ENCODE peak calls at places on chromosomes 4 and X, in eight cellular contexts. One of them, this sample, is unnamed.

GRCh38 chr4:10192331-10192730 is 75.7 kb upstream of the WDR1 start:
- DNase-seq in body of pancreas: no peak
- DNase-seq in AG04450: no peak
- DNase-seq in GM23338: no peak
- DNase-seq in A549: no peak
- DNase-seq in foreskin keratinocyte: no peak
- DNase-seq in RWPE1: no peak
- DNase-seq in PC-3: no peak
- DNase-seq in this sample: no peak

GRCh38 chr4:48380583-48381167 is 39.3 kb downstream of the SLAIN2 start:
- DNase-seq in GM23338: peak
- DNase-seq in PC-3: no peak
- DNase-seq in AG04450: no peak
- DNase-seq in body of pancreas: no peak
- DNase-seq in A549: no peak
- DNase-seq in foreskin keratinocyte: peak
- DNase-seq in RWPE1: peak
- DNase-seq in this sample: peak

GRCh38 chr4:62232755-62233280 is 1032.7 kb downstream of the ADGRL3 start:
- DNase-seq in PC-3: no peak
- DNase-seq in AG04450: no peak
- DNase-seq in A549: no peak
- DNase-seq in GM23338: no peak
- DNase-seq in body of pancreas: no peak
- DNase-seq in RWPE1: no peak
- DNase-seq in foreskin keratinocyte: no peak
- DNase-seq in this sample: no peak

GRCh38 chr4:38894340-38894982 is 26.9 kb downstream of the FAM114A1 start:
- DNase-seq in foreskin keratinocyte: no peak
- DNase-seq in GM23338: no peak
- DNase-seq in body of pancreas: no peak
- DNase-seq in PC-3: peak
- DNase-seq in AG04450: no peak
- DNase-seq in RWPE1: no peak
- DNase-seq in A549: no peak
- DNase-seq in this sample: no peak

GRCh38 chrX:138897621-138898492 is 186.3 kb upstream of the FGF13 start:
- DNase-seq in foreskin keratinocyte: peak
- DNase-seq in AG04450: no peak
- DNase-seq in GM23338: no peak
- DNase-seq in body of pancreas: no peak
- DNase-seq in RWPE1: peak
- DNase-seq in PC-3: peak
- DNase-seq in A549: no peak
- DNase-seq in this sample: no peak

GRCh38 chrX:106263817-106264216 is 95.7 kb downstream of the PWWP3B start:
- DNase-seq in body of pancreas: no peak
- DNase-seq in A549: no peak
- DNase-seq in PC-3: peak
- DNase-seq in AG04450: no peak
- DNase-seq in RWPE1: no peak
- DNase-seq in GM23338: no peak
- DNase-seq in foreskin keratinocyte: peak
- DNase-seq in this sample: no peak

GRCh38 chr4:41216294-41217019 is 2.1 kb upstream of the APBB2 start:
- DNase-seq in GM23338: peak
- DNase-seq in AG04450: no peak
- DNase-seq in RWPE1: peak
- DNase-seq in body of pancreas: peak
- DNase-seq in A549: peak
- DNase-seq in PC-3: peak
- DNase-seq in foreskin keratinocyte: peak
- DNase-seq in this sample: no peak

GRCh38 chr4:186104114-186104894 is at the start of gene FAM149A:
- DNase-seq in body of pancreas: peak
- DNase-seq in RWPE1: peak
- DNase-seq in AG04450: no peak
- DNase-seq in A549: peak
- DNase-seq in GM23338: peak
- DNase-seq in foreskin keratinocyte: no peak
- DNase-seq in PC-3: no peak
- DNase-seq in this sample: no peak

GRCh38 chr4:124904723-124905390 is 192.3 kb upstream of the ANKRD50 start:
- DNase-seq in AG04450: no peak
- DNase-seq in foreskin keratinocyte: no peak
- DNase-seq in A549: no peak
- DNase-seq in PC-3: peak
- DNase-seq in GM23338: no peak
- DNase-seq in RWPE1: no peak
- DNase-seq in body of pancreas: no peak
- DNase-seq in this sample: no peak

GRCh38 chr4:140243345-140243753 is 89.4 kb upstream of the MAML3 start:
- DNase-seq in A549: no peak
- DNase-seq in AG04450: no peak
- DNase-seq in body of pancreas: peak
- DNase-seq in RWPE1: no peak
- DNase-seq in foreskin keratinocyte: no peak
- DNase-seq in GM23338: no peak
- DNase-seq in PC-3: peak
- DNase-seq in this sample: no peak

GRCh38 chr4:40418430-40419230 is 83.5 kb downstream of the CHRNA9 start:
- DNase-seq in body of pancreas: peak
- DNase-seq in GM23338: no peak
- DNase-seq in foreskin keratinocyte: no peak
- DNase-seq in A549: peak
- DNase-seq in RWPE1: no peak
- DNase-seq in PC-3: no peak
- DNase-seq in AG04450: no peak
- DNase-seq in this sample: no peak

GRCh38 chr4:76251448-76252270 is at the start of gene FAM47E:
- DNase-seq in foreskin keratinocyte: no peak
- DNase-seq in PC-3: peak
- DNase-seq in AG04450: no peak
- DNase-seq in body of pancreas: peak
- DNase-seq in GM23338: peak
- DNase-seq in RWPE1: peak
- DNase-seq in A549: peak
- DNase-seq in this sample: no peak
- H3K27ac ChIP-seq in foreskin keratinocyte: no peak
- H3K27ac ChIP-seq in PC-3: no peak
- H3K27ac ChIP-seq in AG04450: no peak
- H3K27ac ChIP-seq in body of pancreas: peak
- H3K27ac ChIP-seq in GM23338: no peak
- H3K27ac ChIP-seq in RWPE1: no peak
- H3K27ac ChIP-seq in A549: peak
- H3K27ac ChIP-seq in this sample: no peak

GRCh38 chr4:105145913-105146285 is 777 bp upstream of the TET2 start:
- DNase-seq in GM23338: peak
- DNase-seq in PC-3: no peak
- DNase-seq in A549: no peak
- DNase-seq in body of pancreas: no peak
- DNase-seq in foreskin keratinocyte: no peak
- DNase-seq in RWPE1: no peak
- DNase-seq in AG04450: no peak
- DNase-seq in this sample: no peak

GRCh38 chr4:105147226-105148151 is 813 bp downstream of the TET2 start:
- DNase-seq in PC-3: peak
- DNase-seq in GM23338: peak
- DNase-seq in RWPE1: peak
- DNase-seq in foreskin keratinocyte: no peak
- DNase-seq in AG04450: no peak
- DNase-seq in body of pancreas: peak
- DNase-seq in A549: no peak
- DNase-seq in this sample: no peak

GRCh38 chr4:105149771-105150170 is 3.1 kb downstream of the TET2 start:
- DNase-seq in body of pancreas: peak
- DNase-seq in RWPE1: no peak
- DNase-seq in GM23338: no peak
- DNase-seq in foreskin keratinocyte: no peak
- DNase-seq in AG04450: no peak
- DNase-seq in PC-3: no peak
- DNase-seq in A549: no peak
- DNase-seq in this sample: peak

GRCh38 chr4:105145059-105145912 is 1.4 kb upstream of the TET2 start:
- DNase-seq in foreskin keratinocyte: no peak
- DNase-seq in GM23338: no peak
- DNase-seq in RWPE1: peak
- DNase-seq in PC-3: no peak
- DNase-seq in AG04450: no peak
- DNase-seq in A549: no peak
- DNase-seq in body of pancreas: no peak
- DNase-seq in this sample: no peak

DNA sequence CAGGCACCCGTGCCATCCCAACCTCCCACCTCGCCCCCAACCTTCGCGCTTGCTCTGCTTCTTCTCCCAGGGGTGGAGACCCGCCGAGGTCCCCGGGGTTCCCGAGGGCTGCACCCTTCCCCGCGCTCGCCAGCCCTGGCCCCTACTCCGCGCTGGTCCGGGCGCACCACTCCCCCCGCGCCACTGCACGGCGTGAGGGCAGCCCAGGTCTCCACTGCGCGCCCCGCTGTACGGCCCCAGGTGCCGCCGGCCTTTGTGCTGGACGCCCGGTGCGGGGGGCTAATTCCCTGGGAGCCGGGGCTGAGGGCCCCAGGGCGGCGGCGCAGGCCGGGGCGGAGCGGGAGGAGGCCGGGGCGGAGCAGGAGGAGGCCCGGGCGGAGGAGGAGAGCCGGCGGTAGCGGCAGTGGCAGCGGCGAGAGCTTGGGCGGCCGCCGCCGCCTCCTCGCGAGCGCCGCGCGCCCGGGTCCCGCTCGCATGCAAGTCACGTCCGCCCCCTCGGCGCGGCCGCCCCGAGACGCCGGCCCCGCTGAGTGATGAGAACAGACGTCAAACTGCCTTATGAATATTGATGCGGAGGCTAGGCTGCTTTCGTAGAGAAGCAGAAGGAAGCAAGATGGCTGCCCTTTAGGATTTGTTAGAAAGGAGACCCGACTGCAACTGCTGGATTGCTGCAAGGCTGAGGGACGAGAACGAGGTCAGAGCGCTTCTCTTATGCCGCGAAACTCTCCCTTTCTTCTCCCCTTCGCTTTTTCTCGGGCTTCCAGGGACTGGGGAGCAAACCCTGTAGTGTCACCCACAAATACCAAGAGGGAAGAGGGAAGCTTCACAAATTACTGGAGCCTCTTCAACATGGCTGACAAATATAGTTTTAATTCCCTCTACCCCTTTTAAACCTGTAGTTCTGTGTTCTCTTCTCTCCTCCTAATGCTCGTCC is at the start of gene TET2:
- DNase-seq in AG04450: peak
- DNase-seq in foreskin keratinocyte: peak
- DNase-seq in A549: peak
- DNase-seq in GM23338: peak
- DNase-seq in RWPE1: peak
- DNase-seq in body of pancreas: peak
- DNase-seq in PC-3: peak
- DNase-seq in this sample: peak
- H3K27ac ChIP-seq in AG04450: peak
- H3K27ac ChIP-seq in foreskin keratinocyte: peak
- H3K27ac ChIP-seq in A549: peak
- H3K27ac ChIP-seq in GM23338: no peak
- H3K27ac ChIP-seq in RWPE1: peak
- H3K27ac ChIP-seq in body of pancreas: peak
- H3K27ac ChIP-seq in PC-3: peak
- H3K27ac ChIP-seq in this sample: peak

DNA sequence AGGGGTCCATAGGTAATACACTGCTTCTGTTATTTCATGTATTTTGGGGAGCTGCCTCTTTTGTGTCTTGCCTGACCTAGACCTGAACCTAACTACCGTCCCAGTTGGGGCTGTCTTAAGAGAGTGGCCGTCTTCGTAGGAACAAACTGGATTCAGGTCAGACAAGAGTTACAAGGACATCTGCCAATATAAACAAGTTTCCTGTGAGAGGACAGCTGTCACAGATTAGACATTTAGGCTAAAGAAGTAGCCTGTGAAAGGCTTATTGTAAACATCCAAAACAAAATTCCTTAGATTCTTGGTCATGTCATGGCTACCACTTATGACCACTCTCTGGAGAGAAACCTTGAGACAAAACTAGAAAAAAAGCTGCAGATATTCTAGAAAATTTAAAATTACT is 797.6 kb upstream of the AADAT start:
- DNase-seq in foreskin keratinocyte: no peak
- DNase-seq in A549: no peak
- DNase-seq in RWPE1: no peak
- DNase-seq in PC-3: no peak
- DNase-seq in AG04450: no peak
- DNase-seq in body of pancreas: no peak
- DNase-seq in GM23338: no peak
- DNase-seq in this sample: no peak
- H3K27ac ChIP-seq in foreskin keratinocyte: no peak
- H3K27ac ChIP-seq in A549: no peak
- H3K27ac ChIP-seq in RWPE1: no peak
- H3K27ac ChIP-seq in PC-3: no peak
- H3K27ac ChIP-seq in AG04450: no peak
- H3K27ac ChIP-seq in body of pancreas: no peak
- H3K27ac ChIP-seq in GM23338: no peak
- H3K27ac ChIP-seq in this sample: no peak

GRCh38 chr4:176885224-176885623 is 92.5 kb upstream of the VEGFC start:
- DNase-seq in body of pancreas: no peak
- DNase-seq in RWPE1: no peak
- DNase-seq in A549: no peak
- DNase-seq in foreskin keratinocyte: no peak
- DNase-seq in PC-3: peak
- DNase-seq in AG04450: no peak
- DNase-seq in GM23338: no peak
- DNase-seq in this sample: no peak

GRCh38 chr4:176879370-176880116 is 86.8 kb upstream of the VEGFC start:
- DNase-seq in PC-3: no peak
- DNase-seq in GM23338: no peak
- DNase-seq in A549: no peak
- DNase-seq in RWPE1: no peak
- DNase-seq in AG04450: no peak
- DNase-seq in foreskin keratinocyte: no peak
- DNase-seq in body of pancreas: no peak
- DNase-seq in this sample: no peak

GRCh38 chr4:176883108-176883550 is 90.4 kb upstream of the VEGFC start:
- DNase-seq in AG04450: no peak
- DNase-seq in A549: peak
- DNase-seq in RWPE1: no peak
- DNase-seq in PC-3: peak
- DNase-seq in GM23338: no peak
- DNase-seq in body of pancreas: no peak
- DNase-seq in foreskin keratinocyte: no peak
- DNase-seq in this sample: no peak

GRCh38 chr4:176883681-176884418 is 91.1 kb upstream of the VEGFC start:
- DNase-seq in A549: peak
- DNase-seq in GM23338: no peak
- DNase-seq in body of pancreas: no peak
- DNase-seq in foreskin keratinocyte: peak
- DNase-seq in PC-3: peak
- DNase-seq in RWPE1: peak
- DNase-seq in AG04450: peak
- DNase-seq in this sample: no peak

DNA sequence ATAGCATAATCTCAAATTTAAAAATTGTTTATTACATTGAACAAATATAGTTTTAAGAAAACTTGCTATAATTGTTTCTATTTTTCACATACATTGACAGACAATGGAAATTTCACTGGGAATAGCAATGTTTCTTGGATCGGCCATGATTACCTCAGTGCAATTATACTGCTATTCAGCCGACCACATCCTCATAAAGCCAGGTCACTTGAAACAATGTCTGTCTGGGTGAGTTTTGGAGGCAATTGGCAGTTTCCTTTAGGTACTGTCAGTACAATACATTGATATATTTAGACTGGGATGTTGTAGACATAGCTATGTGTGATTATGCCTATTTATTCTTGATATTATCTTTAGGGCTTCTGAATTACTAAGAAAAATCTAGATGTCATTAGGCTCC is 89.5 kb upstream of the VEGFC start:
- DNase-seq in AG04450: no peak
- DNase-seq in A549: no peak
- DNase-seq in foreskin keratinocyte: no peak
- DNase-seq in PC-3: no peak
- DNase-seq in RWPE1: no peak
- DNase-seq in body of pancreas: no peak
- DNase-seq in GM23338: no peak
- DNase-seq in this sample: no peak
- H3K27ac ChIP-seq in AG04450: no peak
- H3K27ac ChIP-seq in A549: peak
- H3K27ac ChIP-seq in foreskin keratinocyte: no peak
- H3K27ac ChIP-seq in PC-3: peak
- H3K27ac ChIP-seq in RWPE1: no peak
- H3K27ac ChIP-seq in body of pancreas: no peak
- H3K27ac ChIP-seq in GM23338: no peak
- H3K27ac ChIP-seq in this sample: peak

This sample was measured in epithelial cell of prostate.